ENCODE peak calls at places on chromosomes 1 and 21, in six cellular contexts. Y, G, B, V, A and D are unnamed samples.

GRCh38 chr21:45655071-45655470 is 11.5 kb downstream of the PCBP3 start:
- DNase-seq in Y (no peak), G (no peak), B (no peak), V (no peak), A (no peak), D (no peak)

GRCh38 chr1:175572932-175573871 is 170.2 kb downstream of the TNR start:
- DNase-seq in Y (no peak), G (no peak), B (no peak), V (no peak), A (no peak), D (no peak)

GRCh38 chr1:52904590-52905375 is 16.8 kb downstream of the ECHDC2 start:
- DNase-seq in Y (no peak), G (no peak), B (peak), V (peak), A (peak), D (no peak)

GRCh38 chr1:165884690-165885304 is 57.4 kb downstream of the UCK2 start:
- DNase-seq in Y (no peak), G (no peak), B (peak), V (no peak), A (peak), D (no peak)

GRCh38 chr1:41943717-41944116 is 25.0 kb upstream of the HIVEP3 start:
- DNase-seq in Y (no peak), G (no peak), B (no peak), V (no peak), A (no peak), D (no peak)

GRCh38 chr1:109907190-109907774 is 3.4 kb upstream of the CSF1 start:
- DNase-seq in Y (no peak), G (no peak), B (no peak), V (no peak), A (no peak), D (no peak)

GRCh38 chr1:97898948-97899347 is 21.9 kb downstream of the DPYD start:
- DNase-seq in Y (no peak), G (no peak), B (no peak), V (peak), A (no peak), D (no peak)

GRCh38 chr1:85607126-85607912 is 26.8 kb downstream of the CCN1 start:
- DNase-seq in Y (no peak), G (peak), B (no peak), V (peak), A (no peak), D (peak)

GRCh38 chr1:24702511-24703293 is 42.5 kb upstream of the CLIC4 start:
- DNase-seq in Y (no peak), G (peak), B (no peak), V (peak), A (no peak), D (peak)

GRCh38 chr1:205680073-205680851 is at the start of gene SLC45A3:
- DNase-seq in Y (peak), G (peak), B (no peak), V (no peak), A (no peak), D (no peak)

GRCh38 chr1:66954208-66954607 is 29.4 kb downstream of the MIER1 start:
- DNase-seq in Y (no peak), G (no peak), B (no peak), V (no peak), A (no peak), D (no peak)

GRCh38 chr1:37892151-37893047 is 33.0 kb upstream of the MTF1 start:
- DNase-seq in Y (no peak), G (no peak), B (no peak), V (no peak), A (peak), D (no peak)

GRCh38 chr1:55043011-55043410 is 3.7 kb downstream of the PCSK9 start:
- DNase-seq in Y (no peak), G (no peak), B (no peak), V (no peak), A (no peak), D (no peak)

GRCh38 chr1:206723500-206724472 is 39.1 kb downstream of the MAPKAPK2 start:
- DNase-seq in Y (no peak), G (peak), B (no peak), V (peak), A (no peak), D (no peak)

GRCh38 chr1:52259886-52260285 is 106.1 kb downstream of the CC2D1B start:
- DNase-seq in Y (no peak), G (no peak), B (no peak), V (no peak), A (no peak), D (no peak)